ENCODE peak calls at places on chromosomes 7 and 10, in ten cellular contexts. S, K, M, C, N, E, O, L, T and B are unnamed samples.

GRCh38 chr7:80106498-80107113 is 28.0 kb upstream of the GNAI1 start:
- ATAC-seq in S (no peak), K (no peak), M (peak; percentile 83), C (no peak), N (no peak), E (no peak), O (no peak), L (no peak), T (no peak), B (no peak)

GRCh38 chr10:48331436-48331835 is 25.0 kb downstream of the MAPK8 start:
- ATAC-seq in S (no peak), K (no peak), M (no peak), C (no peak), N (no peak), E (peak; percentile 66), O (peak; percentile 55), L (no peak), T (no peak), B (no peak)

GRCh38 chr10:102001435-102002068 is 54.4 kb downstream of the ARMH3 start:
- ATAC-seq in S (no peak), K (no peak), M (peak; percentile 53), C (no peak), N (no peak), E (peak; percentile 84), O (peak; percentile 50), L (no peak), T (no peak), B (no peak)

GRCh38 chr7:35819954-35820703 is 19.3 kb downstream of the SEPTIN7 start:
- ATAC-seq in S (no peak), K (no peak), M (no peak), C (no peak), N (no peak), E (peak; percentile 21), O (no peak), L (no peak), T (no peak), B (no peak)

GRCh38 chr7:8481752-8482446 is 48.5 kb downstream of the NXPH1 start:
- ATAC-seq in S (peak; percentile 71), K (peak; percentile 8), M (no peak), C (no peak), N (no peak), E (no peak), O (no peak), L (no peak), T (no peak), B (no peak)

GRCh38 chr7:149719912-149720335 is 53.5 kb downstream of the ZNF467 start:
- ATAC-seq in S (no peak), K (no peak), M (no peak), C (peak; percentile 29), N (no peak), E (peak; percentile 86), O (no peak), L (peak; percentile 50), T (no peak), B (no peak)

GRCh38 chr7:36303202-36304098 is 86.2 kb upstream of the ANLN start:
- ATAC-seq in S (no peak), K (peak; percentile 71), M (peak; percentile 60), C (peak; percentile 81), N (peak; percentile 87), E (peak; percentile 48), O (peak; percentile 86), L (peak; percentile 27), T (peak; percentile 86), B (peak; percentile 88)

GRCh38 chr7:7099584-7100014 is 82.7 kb upstream of the C1GALT1 start:
- ATAC-seq in S (peak; percentile 92), K (peak; percentile 81), M (peak; percentile 70), C (peak; percentile 86), N (peak; percentile 92), E (no peak), O (peak; percentile 92), L (peak; percentile 93), T (no peak), B (peak; percentile 86)

GRCh38 chr7:5620459-5620881 is 161.0 kb downstream of the RNF216 start:
- ATAC-seq in S (peak; percentile 71), K (peak; percentile 30), M (no peak), C (no peak), N (no peak), E (no peak), O (no peak), L (no peak), T (no peak), B (no peak)

GRCh38 chr7:125480762-125481161 is 551.1 kb upstream of the POT1 start:
- ATAC-seq in S (peak; percentile 69), K (no peak), M (no peak), C (no peak), N (no peak), E (peak; percentile 15), O (no peak), L (no peak), T (no peak), B (no peak)

GRCh38 chr7:44416941-44417340 is 73.5 kb downstream of the NUDCD3 start:
- ATAC-seq in S (no peak), K (no peak), M (no peak), C (no peak), N (no peak), E (no peak), O (no peak), L (no peak), T (no peak), B (no peak)
- H3K4me1 ChIP-seq in S (no peaks in the 10 kb centered on the region), K (no peaks in the 10 kb centered on the region), M (no peaks in the 10 kb centered on the region), C (peaks cover 15% of the 10 kb centered on the region), N (peaks cover 21% of the 10 kb centered on the region), E (no peaks in the 10 kb centered on the region), O (no peaks in the 10 kb centered on the region), L (no peaks in the 10 kb centered on the region), T (no peaks in the 10 kb centered on the region), B (no peaks in the 10 kb centered on the region)

DNA sequence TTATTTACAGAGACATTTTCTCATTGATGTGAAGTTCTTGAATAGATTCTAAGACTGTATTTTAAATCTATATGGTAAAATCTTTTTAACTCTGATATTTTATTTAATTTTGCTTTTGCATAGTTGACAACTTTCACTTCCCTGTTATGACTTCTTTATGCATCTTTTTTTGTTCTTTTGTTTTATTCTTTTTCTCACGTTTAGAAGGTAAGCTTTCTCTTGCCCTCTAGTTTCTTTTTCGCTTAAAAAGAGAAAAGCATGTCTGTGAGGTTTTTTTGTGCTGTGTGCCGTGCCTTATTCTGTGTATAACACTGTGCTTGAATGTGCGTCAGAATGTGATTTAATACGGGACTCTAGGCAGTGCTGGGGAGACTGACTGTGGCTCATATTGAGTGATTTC is 74.7 kb downstream of the AP3M1 start:
- ATAC-seq in S (no peak), K (no peak), M (no peak), C (no peak), N (no peak), E (no peak), O (no peak), L (no peak), T (no peak), B (no peak)
- H3K4me1 ChIP-seq in S (peaks cover 63% of the 10 kb centered on the region), K (peaks cover 64% of the 10 kb centered on the region), M (no peaks in the 10 kb centered on the region), C (peaks cover 96% of the 10 kb centered on the region), N (peaks cover 56% of the 10 kb centered on the region), E (peaks cover 29% of the 10 kb centered on the region), O (peaks cover 6% of the 10 kb centered on the region), L (no peaks in the 10 kb centered on the region), T (peaks cover 39% of the 10 kb centered on the region), B (peaks cover 12% of the 10 kb centered on the region)

GRCh38 chr10:30420774-30421173 is 13.2 kb upstream of the MAP3K8 start:
- ATAC-seq in S (no peak), K (no peak), M (no peak), C (no peak), N (no peak), E (peak; percentile 37), O (no peak), L (no peak), T (no peak), B (no peak)
- H3K4me1 ChIP-seq in S (peaks cover 28% of the 10 kb centered on the region), K (peaks cover 57% of the 10 kb centered on the region), M (peaks cover 7% of the 10 kb centered on the region), C (peaks cover 53% of the 10 kb centered on the region), N (peaks cover 16% of the 10 kb centered on the region), E (peaks cover 54% of the 10 kb centered on the region), O (peaks cover 18% of the 10 kb centered on the region), L (peaks cover 60% of the 10 kb centered on the region), T (peaks cover 9% of the 10 kb centered on the region), B (peaks cover 26% of the 10 kb centered on the region)

GRCh38 chr10:5509691-5510090 is 10.3 kb upstream of the CALML5 start:
- ATAC-seq in S (no peak), K (no peak), M (no peak), C (no peak), N (no peak), E (no peak), O (no peak), L (no peak), T (no peak), B (no peak)

GRCh38 chr10:5509236-5509635 is 9.9 kb upstream of the CALML5 start:
- ATAC-seq in S (no peak), K (no peak), M (no peak), C (no peak), N (no peak), E (no peak), O (no peak), L (no peak), T (no peak), B (no peak)

GRCh38 chr10:5511885-5512280 is 12.5 kb upstream of the CALML5 start:
- ATAC-seq in S (peak; percentile 37), K (no peak), M (no peak), C (no peak), N (no peak), E (no peak), O (no peak), L (no peak), T (no peak), B (no peak)

GRCh38 chr10:5511231-5511884 is 12.0 kb upstream of the CALML5 start:
- ATAC-seq in S (peak; percentile 73), K (no peak), M (no peak), C (no peak), N (no peak), E (no peak), O (no peak), L (no peak), T (no peak), B (no peak)

GRCh38 chr10:5510281-5511072 is 11.1 kb upstream of the CALML5 start:
- ATAC-seq in S (no peak), K (no peak), M (no peak), C (no peak), N (no peak), E (no peak), O (no peak), L (no peak), T (no peak), B (peak; percentile 16)
- H3K4me1 ChIP-seq in S (peaks cover 6% of the 10 kb centered on the region), K (no peaks in the 10 kb centered on the region), M (no peaks in the 10 kb centered on the region), C (no peaks in the 10 kb centered on the region), N (no peaks in the 10 kb centered on the region), E (no peaks in the 10 kb centered on the region), O (no peaks in the 10 kb centered on the region), L (peaks cover 30% of the 10 kb centered on the region), T (no peaks in the 10 kb centered on the region), B (no peaks in the 10 kb centered on the region)

DNA sequence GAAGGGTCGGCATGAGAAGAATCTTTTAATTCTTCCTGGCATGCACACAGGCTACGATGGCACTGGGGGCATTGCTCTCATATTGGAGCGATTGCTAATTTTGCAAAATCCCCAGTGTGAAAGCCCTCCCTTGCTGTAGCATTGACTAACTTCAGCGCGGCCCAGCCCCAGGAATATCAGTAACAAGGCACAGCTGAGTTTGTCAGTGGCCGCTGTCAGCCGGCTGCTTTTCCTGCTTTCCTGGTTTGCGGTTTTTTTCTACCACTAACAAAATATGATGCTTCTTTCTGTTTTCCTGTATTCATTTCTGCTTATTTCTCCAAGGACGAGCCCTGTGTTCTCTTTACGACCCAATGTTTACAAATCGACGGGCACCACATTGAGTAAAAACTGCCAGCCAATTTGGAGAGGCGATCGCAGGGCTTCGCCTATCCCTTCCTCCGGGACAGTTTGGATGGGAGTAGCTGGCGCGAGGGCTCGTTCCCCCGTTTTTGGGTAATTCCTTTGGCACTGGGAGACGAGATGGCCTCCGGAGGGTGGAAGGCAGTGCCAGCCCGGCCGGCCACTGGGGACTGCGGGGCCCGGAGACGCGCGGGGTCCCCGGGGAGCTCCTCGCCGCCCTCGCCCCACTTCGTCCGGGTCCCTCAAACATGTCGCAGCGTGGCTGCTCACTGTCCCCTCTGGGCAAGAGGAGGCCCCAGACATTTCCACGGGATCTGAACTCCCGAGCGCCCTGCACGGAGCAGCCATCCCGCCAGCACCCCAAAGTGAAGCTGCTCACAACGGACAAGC is 949 bp downstream of the ADARB2 start:
- ATAC-seq in S (peak; percentile 18), K (no peak), M (no peak), C (no peak), N (no peak), E (peak; percentile 10), O (no peak), L (no peak), T (no peak), B (no peak)
- H3K4me1 ChIP-seq in S (peaks cover 24% of the 10 kb centered on the region), K (peaks cover 9% of the 10 kb centered on the region), M (no peaks in the 10 kb centered on the region), C (no peaks in the 10 kb centered on the region), N (no peaks in the 10 kb centered on the region), E (peaks cover 21% of the 10 kb centered on the region), O (no peaks in the 10 kb centered on the region), L (no peaks in the 10 kb centered on the region), T (no peaks in the 10 kb centered on the region), B (peaks cover 5% of the 10 kb centered on the region)